ENCODE peak calls at places on chromosomes 2 and 18, in four cellular contexts. V, U, P and B are unnamed samples.
A peak's percentile ranks its signal among the peaks of the same experiment; 100 is the strongest.

GRCh38 chr2:171390941-171391516 is 42.8 kb downstream of the METTL8 start:
- DNase-seq in V (peak; percentile 69), P (no peak), U (no peak), B (no peak)

GRCh38 chr2:231672617-231673347 is 35.5 kb upstream of the PTMA start:
- DNase-seq in P (peak; percentile 58), U (peak; percentile 79), V (peak; percentile 47), B (peak; percentile 89)

GRCh38 chr2:207327513-207327912 is 161.8 kb upstream of the KLF7 start:
- DNase-seq in U (no peak), P (no peak), V (no peak), B (no peak)

GRCh38 chr2:172790404-172790803 is 54.8 kb downstream of the RAPGEF4 start:
- DNase-seq in U (no peak), P (no peak), V (no peak), B (no peak)

GRCh38 chr2:120620025-120620793 is 115.5 kb upstream of the GLI2 start:
- DNase-seq in V (peak; percentile 81), P (no peak), U (no peak), B (no peak)

GRCh38 chr2:222903234-222904220 is 42.7 kb downstream of the ACSL3 start:
- DNase-seq in U (peak; percentile 31), V (peak; percentile 76), P (peak; percentile 38), B (peak; percentile 49)

GRCh38 chr2:70127920-70128444 is 40.7 kb downstream of the PCBP1 start:
- DNase-seq in U (no peak), V (no peak), P (no peak), B (no peak)

GRCh38 chr2:28643911-28644334 is 107.7 kb upstream of the PPP1CB start:
- DNase-seq in V (peak; percentile 91), P (no peak), U (no peak), B (no peak)

GRCh38 chr2:15890936-15891905 is 49.1 kb upstream of the MYCN start:
- DNase-seq in P (no peak), U (no peak), V (no peak), B (no peak)

GRCh38 chr2:239642406-239643004 is 241.7 kb upstream of the HDAC4 start:
- DNase-seq in P (no peak), V (no peak), U (no peak), B (no peak)

GRCh38 chr2:72864500-72864899 is 22.7 kb upstream of the SPR start:
- DNase-seq in V (peak; percentile 84), U (no peak), P (no peak), B (no peak)

GRCh38 chr2:148048475-148049221 is 27.8 kb downstream of the MBD5 start:
- DNase-seq in P (no peak), U (no peak), V (peak; percentile 45), B (no peak)

GRCh38 chr2:111111101-111111755 is 9.5 kb upstream of the BCL2L11 start:
- DNase-seq in V (no peak), P (no peak), U (no peak), B (no peak)

GRCh38 chr2:229363126-229363814 is 92.2 kb upstream of the PID1 start:
- DNase-seq in U (no peak), V (peak; percentile 61), P (no peak), B (no peak)

GRCh38 chr2:172995323-172996244 is 80.1 kb upstream of the MAP3K20 start:
- DNase-seq in V (peak; percentile 90), P (no peak), U (no peak), B (no peak)

GRCh38 chr2:20988906-20989305 is 55.0 kb downstream of the APOB start:
- DNase-seq in P (no peak), V (no peak), U (no peak), B (no peak)

GRCh38 chr2:11773747-11774536 is 27.5 kb downstream of the LPIN1 start:
- DNase-seq in P (no peak), V (no peak), U (no peak), B (no peak)

GRCh38 chr18:35703043-35703688 is 121.6 kb downstream of the GALNT1 start:
- DNase-seq in P (no peak), U (no peak), V (peak; percentile 40), B (no peak)

GRCh38 chr2:235721586-235721985 is 227.7 kb downstream of the AGAP1 start:
- DNase-seq in V (no peak), P (no peak), U (no peak), B (no peak)

GRCh38 chr2:172674034-172674967 is 61.3 kb upstream of the RAPGEF4 start:
- DNase-seq in V (peak; percentile 80), P (no peak), U (peak; percentile 74), B (peak; percentile 29)

GRCh38 chr2:227932403-227932802 is 61.0 kb downstream of the DAW1 start:
- DNase-seq in V (no peak), U (no peak), P (no peak), B (no peak)

GRCh38 chr2:25822190-25823117 is 55.8 kb downstream of the ASXL2 start:
- DNase-seq in U (no peak), P (no peak), V (peak; percentile 7), B (peak; percentile 35)

GRCh38 chr2:160309585-160309984 is 109.5 kb upstream of the ITGB6 start:
- DNase-seq in V (peak; percentile 77), U (no peak), P (no peak), B (no peak)

GRCh38 chr18:58639751-58640427 is 11.0 kb upstream of the ALPK2 start:
- DNase-seq in U (no peak), V (peak; percentile 68), P (no peak), B (no peak)

GRCh38 chr2:25617948-25618646 is 55.3 kb downstream of the DTNB start:
- DNase-seq in U (no peak), P (no peak), V (peak; percentile 85), B (no peak)

GRCh38 chr2:100262555-100263320 is 59.6 kb downstream of the LONRF2 start:
- DNase-seq in V (peak; percentile 50), P (peak; percentile 74), U (peak; percentile 76), B (peak; percentile 54)

GRCh38 chr18:79401494-79402208 is 5.9 kb downstream of the NFATC1 start:
- DNase-seq in U (no peak), P (no peak), V (no peak), B (no peak)
- H3K4me1 ChIP-seq in U (peaks cover 8% of the 10 kb centered on the region), P (peaks cover 51% of the 10 kb centered on the region), V (peaks cover 7% of the 10 kb centered on the region), B (no peaks in the 10 kb centered on the region)

GRCh38 chr2:9547272-9547991 is 8.2 kb downstream of the ADAM17 start:
- DNase-seq in U (no peak), P (no peak), V (peak; percentile 62), B (no peak)
- H3K9ac ChIP-seq in U (no peak overlapping the region), P (no peak overlapping the region), V (peak overlapping the region; percentile 45), B (no peak overlapping the region)

GRCh38 chr2:218745160-218745558 is 34.5 kb downstream of the TTLL4 start:
- DNase-seq in U (peak; percentile 52), P (no peak), V (no peak), B (no peak)
- H3K4me1 ChIP-seq in U (peaks cover 12% of the 10 kb centered on the region), P (no peaks in the 10 kb centered on the region), V (no peaks in the 10 kb centered on the region), B (no peaks in the 10 kb centered on the region)

DNA sequence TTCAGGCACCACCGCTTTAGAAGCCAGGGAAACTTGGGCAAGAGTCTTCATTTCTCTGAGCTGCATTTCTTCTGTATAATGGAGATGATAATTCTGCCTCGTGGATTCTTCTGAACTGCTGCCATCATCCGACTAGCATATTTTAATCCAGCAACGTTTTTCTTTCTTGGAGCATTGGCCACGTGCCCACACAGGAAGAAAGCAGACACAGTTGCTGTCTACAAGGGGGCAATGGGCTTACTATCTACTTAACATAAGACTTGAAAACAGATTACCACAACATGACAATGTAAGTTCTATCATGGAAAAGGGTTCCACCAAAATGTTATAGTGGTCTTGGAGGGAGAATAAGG is 176.5 kb downstream of the FAM210A start:
- DNase-seq in U (no peak), P (no peak), V (no peak), B (no peak)
- H3K9ac ChIP-seq in U (no peak overlapping the region), P (no peak overlapping the region), V (no peak overlapping the region), B (no peak overlapping the region)

GRCh38 chr2:216113572-216113971 is 4.4 kb downstream of the XRCC5 start:
- DNase-seq in V (no peak), U (no peak), P (no peak), B (no peak)

GRCh38 chr2:216116418-216116817 is 7.3 kb downstream of the XRCC5 start:
- DNase-seq in U (no peak), P (no peak), V (no peak), B (no peak)

GRCh38 chr2:216115224-216115582 is 6.1 kb downstream of the XRCC5 start:
- DNase-seq in U (no peak), V (no peak), P (peak; percentile 15), B (no peak)

GRCh38 chr2:216112926-216113325 is 3.8 kb downstream of the XRCC5 start:
- DNase-seq in P (no peak), V (no peak), U (no peak), B (no peak)

GRCh38 chr2:216114476-216115223 is 5.5 kb downstream of the XRCC5 start:
- DNase-seq in U (peak; percentile 98), V (peak; percentile 99), P (peak; percentile 97), B (peak; percentile 99)
- H3K4me1 ChIP-seq in U (peaks cover 11% of the 10 kb centered on the region), V (peaks cover 54% of the 10 kb centered on the region), P (peaks cover 69% of the 10 kb centered on the region), B (no peaks in the 10 kb centered on the region)

GRCh38 chr2:1482981-1483380 is 69.7 kb downstream of the TPO start:
- DNase-seq in U (no peak), P (no peak), V (no peak), B (no peak)
- H3K9ac ChIP-seq in U (no peak overlapping the region), P (no peak overlapping the region), V (no peak overlapping the region), B (no peak overlapping the region)

GRCh38 chr2:145597809-145598208 is 1077.9 kb upstream of the ZEB2 start:
- DNase-seq in P (no peak), U (no peak), V (peak; percentile 32), B (no peak)
- H3K4me1 ChIP-seq in P (no peaks in the 10 kb centered on the region), U (peaks cover 2% of the 10 kb centered on the region), V (peaks cover 59% of the 10 kb centered on the region), B (no peaks in the 10 kb centered on the region)

GRCh38 chr2:238013806-238014205 is 47.0 kb downstream of the UBE2F start:
- DNase-seq in P (no peak), V (no peak), U (no peak), B (no peak)
- H3K9ac ChIP-seq in P (no peak overlapping the region), V (no peak overlapping the region), U (no peak overlapping the region), B (no peak overlapping the region)